ENCODE peak calls at places on chromosomes 6 and 20, in seven cellular contexts. K, D, L, Z, W, C and H are unnamed samples.

GRCh38 chr6:83852528-83853177 is 507 bp upstream of the RIPPLY2 start:
- DNase-seq in L (no peak), Z (no peak), C (no peak), K (no peak), W (no peak), D (no peak), H (no peak)

GRCh38 chr6:4640139-4640538 is 136.1 kb upstream of the CDYL start:
- DNase-seq in K (no peak), W (peak), C (no peak), D (no peak), L (no peak), Z (no peak), H (no peak)

GRCh38 chr6:28940859-28941680 is 17.3 kb upstream of the TRIM27 start:
- DNase-seq in D (peak), W (peak), C (peak), L (peak), Z (peak), K (peak), H (peak)

GRCh38 chr6:76275746-76276145 is 203.3 kb upstream of the IMPG1 start:
- DNase-seq in C (no peak), D (no peak), W (no peak), Z (no peak), L (no peak), K (no peak), H (no peak)

GRCh38 chr20:47097691-47098622 is 203.3 kb downstream of the EYA2 start:
- DNase-seq in Z (no peak), K (no peak), C (no peak), L (no peak), D (no peak), W (no peak), H (no peak)

GRCh38 chr20:22770240-22770800 is 185.9 kb upstream of the FOXA2 start:
- DNase-seq in Z (no peak), D (no peak), L (no peak), K (no peak), W (no peak), C (no peak), H (no peak)

GRCh38 chr20:37977786-37978185 is 55.5 kb downstream of the TTI1 start:
- DNase-seq in L (no peak), D (no peak), W (no peak), K (no peak), Z (no peak), C (no peak), H (no peak)

GRCh38 chr20:38214871-38215788 is 45.4 kb downstream of the KIAA1755 start:
- DNase-seq in W (no peak), L (no peak), C (no peak), Z (no peak), K (no peak), D (no peak), H (no peak)

GRCh38 chr20:62804021-62804631 is 509 bp upstream of the OGFR start:
- DNase-seq in Z (no peak), W (no peak), C (no peak), K (no peak), D (no peak), L (no peak), H (peak)

GRCh38 chr6:130037207-130037811 is 18.9 kb downstream of the L3MBTL3 start:
- DNase-seq in W (no peak), L (no peak), Z (no peak), C (no peak), K (no peak), D (no peak), H (no peak)

GRCh38 chr6:25389501-25389900 is 110.3 kb downstream of the CARMIL1 start:
- DNase-seq in W (peak), D (no peak), K (peak), L (no peak), C (no peak), Z (no peak), H (no peak)

GRCh38 chr6:125142614-125143013 is 11.0 kb upstream of the TPD52L1 start:
- DNase-seq in L (no peak), K (no peak), C (no peak), W (no peak), D (no peak), Z (no peak), H (no peak)

GRCh38 chr6:31538805-31539400 is 2.9 kb downstream of the DDX39B start:
- DNase-seq in K (no peak), Z (no peak), C (no peak), D (no peak), L (no peak), W (no peak), H (no peak)